ENCODE peak calls at places on chromosomes 6 and 20, in four cellular contexts. G is T-cell, D is hypothalamus, A is substantia nigra. B is an unnamed sample.
A peak's percentile ranks its signal among the peaks of the same experiment; 100 is the strongest.

GRCh38 chr6:6907286-6907685 is 200.5 kb upstream of the RREB1 start:
- DNase-seq in D (no peak), G (no peak), A (no peak), B (no peak)

GRCh38 chr6:157288575-157288974 is 34.7 kb downstream of the TMEM242 start:
- DNase-seq in D (no peak), A (no peak), G (no peak), B (no peak)

GRCh38 chr6:35161776-35162607 is 20.9 kb upstream of the TCP11 start:
- DNase-seq in G (no peak), A (no peak), D (no peak), B (no peak)

GRCh38 chr6:131146865-131147264 is 11.6 kb downstream of the AKAP7 start:
- DNase-seq in G (no peak), D (no peak), A (no peak), B (no peak)

GRCh38 chr6:168024951-168025510 is 27.6 kb downstream of the KIF25 start:
- DNase-seq in G (no peak), D (no peak), A (no peak), B (no peak)

GRCh38 chr6:107866606-107867301 is 42.6 kb upstream of the SCML4 start:
- DNase-seq in G (no peak), A (no peak), D (no peak), B (peak; percentile 38)

GRCh38 chr6:73927421-73927820 is 231.4 kb downstream of the CD109 start:
- DNase-seq in A (no peak), G (no peak), D (no peak), B (no peak)

GRCh38 chr20:51341581-51341980 is 200.9 kb downstream of the NFATC2 start:
- DNase-seq in G (no peak), A (no peak), D (no peak), B (no peak)

GRCh38 chr20:38334016-38334415 is 12.3 kb upstream of the LBP start:
- DNase-seq in A (no peak), G (no peak), D (no peak), B (no peak)

GRCh38 chr6:42774201-42774600 is 7.7 kb upstream of the BICRAL start:
- DNase-seq in A (no peak), G (no peak), D (no peak), B (peak; percentile 16)

GRCh38 chr20:45329497-45330319 is 18.5 kb downstream of the SDC4 start:
- DNase-seq in G (no peak), D (no peak), A (no peak), B (no peak)

GRCh38 chr6:115969207-115969929 is 91.3 kb downstream of the FRK start:
- DNase-seq in G (no peak), A (peak; percentile 14), D (peak; percentile 39), B (no peak)

GRCh38 chr20:51014797-51015722 is 7.8 kb downstream of the KCNG1 start:
- DNase-seq in G (no peak), D (peak; percentile 24), A (peak; percentile 8), B (no peak)

GRCh38 chr20:53163486-53163885 is 191.3 kb downstream of the TSHZ2 start:
- DNase-seq in A (no peak), D (no peak), G (no peak), B (no peak)

GRCh38 chr6:43658161-43658560 is 13.3 kb downstream of the RSPH9 start:
- DNase-seq in D (no peak), G (no peak), A (no peak), B (no peak)

GRCh38 chr6:134995536-134995935 is 45.6 kb upstream of the ALDH8A1 start:
- DNase-seq in A (no peak), G (no peak), D (no peak), B (no peak)

GRCh38 chr20:44780226-44780625 is 30.1 kb downstream of the RIMS4 start:
- DNase-seq in A (no peak), D (no peak), G (no peak), B (no peak)

GRCh38 chr6:5167501-5167900 is 82.4 kb downstream of the PPP1R3G start:
- DNase-seq in D (no peak), A (no peak), G (no peak), B (no peak)

B was measured in central memory CD4-positive, alpha-beta T cell.